ENCODE peak calls at places on chromosome 13, in eight cellular contexts. A is K562, Y is HCT116, N is GM12878, R is HepG2, E is SK-N-SH, V is SK-N-MC, O is H1. G is an unnamed sample.
A peak's percentile ranks its signal among the peaks of the same experiment; 100 is the strongest.

GRCh38 chr13:101916108-101916757 is 463.8 kb downstream of the ITGBL1 start:
- DNase-seq in Y (no peak), R (no peak), V (no peak), O (peak; percentile 80), A (no peak), E (peak; percentile 87), N (no peak), G (no peak)

GRCh38 chr13:99528547-99528946 is 27.3 kb downstream of the TM9SF2 start:
- DNase-seq in V (no peak), O (no peak), R (peak; percentile 17), A (no peak), E (no peak), N (no peak), Y (no peak), G (peak; percentile 24)

GRCh38 chr13:22939157-22939556 is 241.6 kb upstream of the SGCG start:
- DNase-seq in A (no peak), V (no peak), N (no peak), O (no peak), Y (no peak), R (no peak), E (no peak), G (no peak)

GRCh38 chr13:67932991-67933390 is 702.9 kb upstream of the PCDH9 start:
- DNase-seq in Y (no peak), R (no peak), N (no peak), E (no peak), O (no peak), A (no peak), V (no peak), G (no peak)

GRCh38 chr13:108363651-108364050 is 94.1 kb downstream of the TNFSF13B start:
- DNase-seq in E (no peak), V (no peak), O (no peak), N (no peak), A (no peak), R (no peak), Y (no peak), G (no peak)

GRCh38 chr13:25232937-25233515 is 54.3 kb downstream of the MTMR6 start:
- DNase-seq in E (peak; percentile 55), V (no peak), O (no peak), A (peak; percentile 23), R (peak; percentile 41), Y (peak; percentile 19), N (no peak), G (peak; percentile 39)

GRCh38 chr13:30463820-30464495 is 1.8 kb downstream of the HMGB1 start:
- DNase-seq in A (peak; percentile 7), N (no peak), E (no peak), V (no peak), O (no peak), Y (no peak), R (peak; percentile 70), G (peak; percentile 84)

GRCh38 chr13:20160346-20161274 is at the start of gene GJA3:
- DNase-seq in Y (no peak), E (peak; percentile 62), V (no peak), O (peak; percentile 81), R (no peak), A (peak; percentile 67), N (no peak), G (no peak)

GRCh38 chr13:80399340-80400163 is 58.6 kb upstream of the SPRY2 start:
- DNase-seq in O (no peak), A (no peak), R (no peak), Y (no peak), E (no peak), V (no peak), N (peak; percentile 17), G (no peak)

GRCh38 chr13:69737129-69737935 is 370.3 kb upstream of the ATXN8OS start:
- DNase-seq in V (no peak), A (no peak), R (no peak), Y (no peak), E (no peak), N (no peak), O (no peak), G (no peak)

GRCh38 chr13:84481958-84482357 is 599.7 kb upstream of the SLITRK1 start:
- DNase-seq in Y (no peak), E (no peak), R (no peak), A (no peak), O (no peak), V (no peak), N (no peak), G (no peak)

GRCh38 chr13:20051366-20051765 is 92.8 kb downstream of the ZMYM2 start:
- DNase-seq in N (no peak), A (no peak), O (no peak), R (no peak), Y (no peak), V (no peak), E (no peak), G (no peak)

GRCh38 chr13:30172593-30173300 is 134.6 kb downstream of the KATNAL1 start:
- DNase-seq in O (no peak), N (no peak), V (no peak), R (no peak), E (no peak), A (no peak), Y (no peak), G (no peak)

GRCh38 chr13:111038887-111039286 is 76.2 kb upstream of the ARHGEF7 start:
- DNase-seq in E (no peak), N (no peak), O (no peak), Y (no peak), V (no peak), A (no peak), R (no peak), G (no peak)

GRCh38 chr13:114136576-114136975 is 4.2 kb upstream of the RASA3 start:
- DNase-seq in Y (no peak), V (no peak), O (no peak), N (no peak), A (no peak), E (no peak), R (no peak), G (no peak)

GRCh38 chr13:89375839-89376238 is 1704.7 kb downstream of the SLITRK5 start:
- DNase-seq in N (no peak), A (no peak), R (no peak), O (no peak), E (no peak), V (no peak), Y (no peak), G (peak; percentile 73)

GRCh38 chr13:50420720-50421456 is 405.6 kb downstream of the KCNRG start:
- DNase-seq in A (no peak), Y (no peak), E (no peak), V (no peak), N (no peak), R (no peak), O (no peak), G (no peak)
- H3K27ac ChIP-seq in A (no peak overlapping the region), Y (no peak overlapping the region), E (no peak overlapping the region), V (no peak overlapping the region), N (no peak overlapping the region), R (no peak overlapping the region), O (no peak overlapping the region), G (peak overlapping the region; percentile 57)

GRCh38 chr13:50846861-50847475 is 3.5 kb upstream of the DLEU7 start:
- DNase-seq in E (no peak), R (no peak), Y (no peak), N (no peak), O (no peak), V (no peak), A (no peak), G (no peak)
- TF ChIP-seq POLR2AphosphoS5 in E (no peak), R (no peak), Y (no peak), N (no peak), O (no peak), V (no peak), A (no peak), G (no peak)

GRCh38 chr13:46342538-46342937 is 44.5 kb downstream of the RUBCNL start:
- DNase-seq in E (no peak), N (no peak), A (no peak), R (no peak), O (no peak), V (no peak), Y (no peak), G (no peak)

GRCh38 chr13:46340631-46341111 is 46.4 kb downstream of the RUBCNL start:
- DNase-seq in N (no peak), E (no peak), R (no peak), Y (no peak), V (no peak), O (no peak), A (no peak), G (no peak)

GRCh38 chr13:46341112-46341711 is 45.8 kb downstream of the RUBCNL start:
- DNase-seq in Y (no peak), O (no peak), A (no peak), E (no peak), R (no peak), N (peak; percentile 51), V (no peak), G (no peak)

GRCh38 chr13:46343279-46343949 is 43.6 kb downstream of the RUBCNL start:
- DNase-seq in Y (no peak), O (no peak), N (no peak), V (no peak), A (no peak), E (no peak), R (no peak), G (no peak)

GRCh38 chr13:46339035-46339666 is 47.9 kb downstream of the RUBCNL start:
- DNase-seq in R (no peak), V (no peak), N (peak; percentile 59), Y (no peak), E (no peak), A (no peak), O (no peak), G (no peak)
- H3K9ac ChIP-seq in R (no peak overlapping the region), V (no peak overlapping the region), N (peak overlapping the region; percentile 15), Y (no peak overlapping the region), E (no peak overlapping the region), A (no peak overlapping the region), O (no peak overlapping the region), G (no peak overlapping the region)

GRCh38 chr13:34159946-34160345 is 342.0 kb downstream of the RFC3 start:
- DNase-seq in V (no peak), O (no peak), E (no peak), Y (no peak), R (no peak), A (no peak), N (no peak), G (no peak)

GRCh38 chr13:34155931-34156607 is 338.1 kb downstream of the RFC3 start:
- DNase-seq in V (no peak), O (no peak), E (no peak), N (no peak), Y (peak; percentile 61), A (no peak), R (no peak), G (peak; percentile 73)

GRCh38 chr13:34153428-34154180 is 335.7 kb downstream of the RFC3 start:
- DNase-seq in O (no peak), E (no peak), R (no peak), V (no peak), N (no peak), A (no peak), Y (no peak), G (peak; percentile 62)

GRCh38 chr13:34152996-34153395 is 335.0 kb downstream of the RFC3 start:
- DNase-seq in O (no peak), E (no peak), R (no peak), A (no peak), V (no peak), N (no peak), Y (no peak), G (no peak)

DNA sequence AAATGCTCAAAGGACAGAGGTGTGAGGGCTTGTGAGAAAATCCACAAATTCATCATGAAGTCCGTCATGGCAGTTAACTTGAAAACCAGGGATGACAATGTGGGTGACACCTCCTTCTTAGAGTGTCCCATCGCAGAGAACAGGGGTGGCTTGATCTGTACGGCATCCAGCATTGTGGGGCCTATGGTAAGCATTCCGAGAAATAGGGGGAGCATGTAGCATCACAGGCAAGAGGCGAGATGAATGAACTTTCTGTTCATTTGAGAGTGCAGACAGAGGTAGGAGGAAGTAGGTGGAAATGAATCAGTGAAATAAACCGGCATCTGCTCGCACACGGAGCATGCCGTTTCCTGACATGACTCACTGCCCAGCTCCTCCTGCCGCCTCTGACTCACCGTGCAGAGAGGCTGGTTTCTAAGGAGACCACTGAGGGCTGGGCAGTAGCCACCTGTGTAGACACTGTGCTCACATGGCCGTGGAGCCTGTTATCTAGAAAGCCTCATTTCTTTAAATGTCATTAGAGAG is 339.0 kb downstream of the RFC3 start:
- DNase-seq in Y (peak; percentile 92), O (no peak), V (no peak), N (peak; percentile 55), E (no peak), A (no peak), R (peak; percentile 72), G (peak; percentile 99)
- H3K27ac ChIP-seq in Y (peak overlapping the region; percentile 78), O (no peak overlapping the region), V (no peak overlapping the region), N (no peak overlapping the region), E (peak overlapping the region; percentile 86), A (no peak overlapping the region), R (no peak overlapping the region), G (peak overlapping the region; percentile 95)

G was measured in endothelial cell of umbilical vein.